ENCODE peak calls at places on chromosomes 6 and 20, in nine cellular contexts. One of them, this sample, is unnamed.

GRCh38 chr6:48111143-48111506 is at the start of gene PTCHD4:
- DNase-seq in AG08396: peak; percentile 33
- DNase-seq in stimulated activated CD4-positive, alpha-beta T cell treated with anti-CD3 and anti-CD28 coated beads, Interleukin-1b, Interleukin-23, amount 100 ng/mL, for 24 hours: no peak
- DNase-seq in OCI-M1: no peak
- DNase-seq in ACHN: peak; percentile 74
- DNase-seq in Caki2: peak; percentile 84
- DNase-seq in hepatocyte: no peak
- DNase-seq in CD14-positive monocyte: no peak
- DNase-seq in B cell: no peak
- DNase-seq in this sample: no peak

GRCh38 chr6:31572041-31572911 is at the start of gene LTA:
- DNase-seq in AG08396: no peak
- DNase-seq in stimulated activated CD4-positive, alpha-beta T cell treated with anti-CD3 and anti-CD28 coated beads, Interleukin-1b, Interleukin-23, amount 100 ng/mL, for 24 hours: no peak
- DNase-seq in OCI-M1: no peak
- DNase-seq in ACHN: no peak
- DNase-seq in Caki2: no peak
- DNase-seq in hepatocyte: no peak
- DNase-seq in CD14-positive monocyte: no peak
- DNase-seq in B cell: peak; percentile 82
- DNase-seq in this sample: peak; percentile 85

GRCh38 chr20:4047614-4048013 is 32.3 kb upstream of the RNF24 start:
- DNase-seq in AG08396: no peak
- DNase-seq in stimulated activated CD4-positive, alpha-beta T cell treated with anti-CD3 and anti-CD28 coated beads, Interleukin-1b, Interleukin-23, amount 100 ng/mL, for 24 hours: no peak
- DNase-seq in OCI-M1: no peak
- DNase-seq in ACHN: no peak
- DNase-seq in Caki2: no peak
- DNase-seq in hepatocyte: no peak
- DNase-seq in CD14-positive monocyte: no peak
- DNase-seq in B cell: no peak
- DNase-seq in this sample: no peak

GRCh38 chr6:140276719-140277118 is 902.3 kb upstream of the CITED2 start:
- DNase-seq in AG08396: no peak
- DNase-seq in stimulated activated CD4-positive, alpha-beta T cell treated with anti-CD3 and anti-CD28 coated beads, Interleukin-1b, Interleukin-23, amount 100 ng/mL, for 24 hours: no peak
- DNase-seq in OCI-M1: no peak
- DNase-seq in ACHN: no peak
- DNase-seq in Caki2: no peak
- DNase-seq in hepatocyte: no peak
- DNase-seq in CD14-positive monocyte: no peak
- DNase-seq in B cell: no peak
- DNase-seq in this sample: no peak

GRCh38 chr6:132209351-132209750 is 191.9 kb downstream of the MOXD1 start:
- DNase-seq in AG08396: no peak
- DNase-seq in stimulated activated CD4-positive, alpha-beta T cell treated with anti-CD3 and anti-CD28 coated beads, Interleukin-1b, Interleukin-23, amount 100 ng/mL, for 24 hours: no peak
- DNase-seq in OCI-M1: no peak
- DNase-seq in ACHN: no peak
- DNase-seq in Caki2: peak; percentile 73
- DNase-seq in hepatocyte: no peak
- DNase-seq in CD14-positive monocyte: no peak
- DNase-seq in B cell: no peak
- DNase-seq in this sample: no peak

GRCh38 chr6:33958863-33959651 is 155.3 kb upstream of the MLN start:
- DNase-seq in AG08396: no peak
- DNase-seq in stimulated activated CD4-positive, alpha-beta T cell treated with anti-CD3 and anti-CD28 coated beads, Interleukin-1b, Interleukin-23, amount 100 ng/mL, for 24 hours: no peak
- DNase-seq in OCI-M1: no peak
- DNase-seq in ACHN: no peak
- DNase-seq in Caki2: no peak
- DNase-seq in hepatocyte: no peak
- DNase-seq in CD14-positive monocyte: no peak
- DNase-seq in B cell: no peak
- DNase-seq in this sample: no peak

GRCh38 chr6:47839645-47840044 is 57.8 kb downstream of the OPN5 start:
- DNase-seq in AG08396: no peak
- DNase-seq in stimulated activated CD4-positive, alpha-beta T cell treated with anti-CD3 and anti-CD28 coated beads, Interleukin-1b, Interleukin-23, amount 100 ng/mL, for 24 hours: no peak
- DNase-seq in OCI-M1: no peak
- DNase-seq in ACHN: no peak
- DNase-seq in Caki2: no peak
- DNase-seq in hepatocyte: no peak
- DNase-seq in CD14-positive monocyte: no peak
- DNase-seq in B cell: no peak
- DNase-seq in this sample: no peak

GRCh38 chr6:40359808-40360207 is 227.4 kb downstream of the LRFN2 start:
- DNase-seq in AG08396: no peak
- DNase-seq in stimulated activated CD4-positive, alpha-beta T cell treated with anti-CD3 and anti-CD28 coated beads, Interleukin-1b, Interleukin-23, amount 100 ng/mL, for 24 hours: no peak
- DNase-seq in OCI-M1: no peak
- DNase-seq in ACHN: no peak
- DNase-seq in Caki2: no peak
- DNase-seq in hepatocyte: no peak
- DNase-seq in CD14-positive monocyte: no peak
- DNase-seq in B cell: no peak
- DNase-seq in this sample: no peak

GRCh38 chr6:1175877-1176276 is 136.0 kb upstream of the FOXQ1 start:
- DNase-seq in AG08396: no peak
- DNase-seq in stimulated activated CD4-positive, alpha-beta T cell treated with anti-CD3 and anti-CD28 coated beads, Interleukin-1b, Interleukin-23, amount 100 ng/mL, for 24 hours: no peak
- DNase-seq in OCI-M1: no peak
- DNase-seq in ACHN: no peak
- DNase-seq in Caki2: no peak
- DNase-seq in hepatocyte: no peak
- DNase-seq in CD14-positive monocyte: no peak
- DNase-seq in B cell: no peak
- DNase-seq in this sample: no peak